ENCODE peak calls at places on chromosomes 13 and 19, in four cellular contexts. F is activated CD4-positive, alpha-beta T cell treated with anti-CD3 and anti-CD28 coated beads, Interleukin-2, amount 10 ng/mL, durations not matched to agents 24 days and 14 days; V is dorsolateral prefrontal cortex; G is globus pallidus. T is an unnamed sample.

GRCh38 chr13:38398810-38399493 is 49.3 kb downstream of the UFM1 start:
- DNase-seq in F (no peak), V (no peak), G (no peak), T (no peak)

GRCh38 chr19:27392027-27392632 is 1820.8 kb downstream of the UQCRFS1 start:
- DNase-seq in F (no peak), V (no peak), G (no peak), T (no peak)

GRCh38 chr19:42426643-42427042 is 545 bp downstream of the LIPE start:
- DNase-seq in F (no peak), V (no peak), G (no peak), T (no peak)

GRCh38 chr19:6071103-6071485 is 39.2 kb downstream of the RFX2 start:
- DNase-seq in F (no peak), V (no peak), G (no peak), T (no peak)

GRCh38 chr19:14536926-14537692 is 7.7 kb downstream of the TECR start:
- DNase-seq in F (peak; percentile 86), V (no peak), G (no peak), T (peak; percentile 40)

GRCh38 chr19:12664406-12665280 is 1.9 kb downstream of the MAN2B1 start:
- DNase-seq in F (no peak), V (no peak), G (no peak), T (no peak)

GRCh38 chr13:29936051-29936813 is 85.8 kb upstream of the UBL3 start:
- DNase-seq in F (no peak), V (no peak), G (no peak), T (peak; percentile 19)

GRCh38 chr13:97934590-97934989 is 18.9 kb upstream of the IPO5 start:
- DNase-seq in F (no peak), V (no peak), G (peak; percentile 66), T (no peak)

GRCh38 chr13:31431722-31432137 is 232.0 kb downstream of the B3GLCT start:
- DNase-seq in F (peak; percentile 83), V (no peak), G (no peak), T (peak; percentile 9)

GRCh38 chr19:35474104-35474503 is 16.2 kb downstream of the KRTDAP start:
- DNase-seq in F (no peak), V (no peak), G (no peak), T (no peak)

GRCh38 chr19:41934849-41935374 is 6.7 kb upstream of the ERFL start:
- DNase-seq in F (peak; percentile 94), V (peak; percentile 46), G (peak; percentile 43), T (peak; percentile 56)

GRCh38 chr13:107275945-107276614 is 708.1 kb upstream of the ARGLU1 start:
- DNase-seq in F (no peak), V (no peak), G (no peak), T (no peak)

GRCh38 chr19:39375929-39376328 is 15.0 kb downstream of the PAF1 start:
- DNase-seq in F (no peak), V (no peak), G (no peak), T (no peak)

GRCh38 chr13:50123515-50123861 is 108.2 kb downstream of the KCNRG start:
- DNase-seq in F (no peak), V (no peak), G (no peak), T (no peak)

GRCh38 chr13:77465595-77466195 is 69.8 kb upstream of the SCEL start:
- DNase-seq in F (no peak), V (no peak), G (no peak), T (no peak)

GRCh38 chr19:16376649-16377048 is 52.0 kb downstream of the KLF2 start:
- DNase-seq in F (peak; percentile 78), V (no peak), G (no peak), T (peak; percentile 15)

GRCh38 chr13:78601124-78601885 is 2.0 kb downstream of the POU4F1 start:
- DNase-seq in F (peak; percentile 69), V (no peak), G (no peak), T (no peak)

GRCh38 chr19:7067716-7068115 is 1.8 kb upstream of the ZNF557 start:
- DNase-seq in F (peak; percentile 42), V (no peak), G (no peak), T (no peak)

GRCh38 chr13:50476579-50476978 is 366.9 kb downstream of the DLEU7 start:
- DNase-seq in F (no peak), V (no peak), G (no peak), T (no peak)

GRCh38 chr19:18465214-18465963 is 27.5 kb upstream of the ISYNA1 start:
- DNase-seq in F (no peak), V (no peak), G (no peak), T (no peak)

GRCh38 chr13:112204376-112204775 is 137.4 kb downstream of the SOX1 start:
- DNase-seq in F (no peak), V (no peak), G (no peak), T (no peak)

GRCh38 chr13:60663788-60664187 is 266.8 kb downstream of the TDRD3 start:
- DNase-seq in F (no peak), V (no peak), G (no peak), T (no peak)

GRCh38 chr13:33264620-33264978 is 21.0 kb downstream of the STARD13 start:
- DNase-seq in F (no peak), V (no peak), G (no peak), T (no peak)

GRCh38 chr13:30898070-30898469 is 8.0 kb upstream of the MEDAG start:
- DNase-seq in F (no peak), V (no peak), G (no peak), T (no peak)

GRCh38 chr13:80036845-80037504 is 304.0 kb downstream of the SPRY2 start:
- DNase-seq in F (no peak), V (no peak), G (peak; percentile 63), T (peak; percentile 93)

GRCh38 chr19:33146209-33146608 is 14.3 kb downstream of the WDR88 start:
- DNase-seq in F (no peak), V (no peak), G (no peak), T (no peak)

GRCh38 chr13:23460309-23460708 is 26.8 kb upstream of the SACS start:
- DNase-seq in F (no peak), V (no peak), G (no peak), T (peak; percentile 71)

GRCh38 chr19:11198769-11199469 is 1.6 kb upstream of the KANK2 start:
- DNase-seq in F (no peak), V (no peak), G (no peak), T (no peak)

GRCh38 chr19:23409392-23410048 is 14.2 kb upstream of the ZNF91 start:
- DNase-seq in F (no peak), V (no peak), G (no peak), T (no peak)

GRCh38 chr13:38697628-38698333 is 10.9 kb downstream of the FREM2 start:
- DNase-seq in F (no peak), V (no peak), G (no peak), T (no peak)

GRCh38 chr13:98476106-98476505 is 100.8 kb downstream of the STK24 start:
- DNase-seq in F (peak; percentile 87), V (no peak), G (no peak), T (no peak)

GRCh38 chr13:42078113-42078769 is 29.8 kb downstream of the DGKH start:
- DNase-seq in F (no peak), V (no peak), G (peak; percentile 50), T (no peak)

T was measured in Kasumi-1.